ENCODE peak calls at places on chromosomes 1 and 21, in four cellular contexts. One of them, this sample, is unnamed. For H3K4me1, the result is how much of the 10 kb centered on the place peaks cover.

GRCh38 chr1:32907435-32907834 is 6.2 kb upstream of the TMEM54 start:
- DNase-seq in pancreas: no peak
- DNase-seq in prostate gland: no peak
- DNase-seq in transverse colon: no peak
- DNase-seq in this sample: no peak

GRCh38 chr1:156592910-156593732 is 1.5 kb downstream of the NAXE start:
- DNase-seq in pancreas: no peak
- DNase-seq in transverse colon: no peak
- DNase-seq in prostate gland: no peak
- DNase-seq in this sample: no peak

GRCh38 chr1:84913025-84913892 is 20.3 kb upstream of the LPAR3 start:
- DNase-seq in prostate gland: no peak
- DNase-seq in transverse colon: peak
- DNase-seq in pancreas: peak
- DNase-seq in this sample: no peak

GRCh38 chr1:163013826-163014600 is 55.1 kb upstream of the RGS4 start:
- DNase-seq in transverse colon: no peak
- DNase-seq in prostate gland: no peak
- DNase-seq in pancreas: no peak
- DNase-seq in this sample: no peak

GRCh38 chr1:3012511-3013291 is 8.6 kb upstream of the ACTRT2 start:
- DNase-seq in pancreas: peak
- DNase-seq in prostate gland: peak
- DNase-seq in transverse colon: peak
- DNase-seq in this sample: peak

GRCh38 chr1:78176448-78176847 is 130.7 kb downstream of the GIPC2 start:
- DNase-seq in prostate gland: peak
- DNase-seq in pancreas: no peak
- DNase-seq in transverse colon: peak
- DNase-seq in this sample: no peak

GRCh38 chr1:114607223-114607622 is 25.8 kb upstream of the BCAS2 start:
- DNase-seq in transverse colon: no peak
- DNase-seq in pancreas: no peak
- DNase-seq in prostate gland: no peak
- DNase-seq in this sample: no peak

GRCh38 chr1:192530254-192530653 is 45.3 kb upstream of the RGS1 start:
- DNase-seq in transverse colon: no peak
- DNase-seq in prostate gland: no peak
- DNase-seq in pancreas: no peak
- DNase-seq in this sample: no peak

GRCh38 chr1:207806531-207807394 is 54.9 kb downstream of the CD46 start:
- DNase-seq in prostate gland: peak
- DNase-seq in transverse colon: no peak
- DNase-seq in pancreas: no peak
- DNase-seq in this sample: no peak

GRCh38 chr1:14100916-14101315 is 400.9 kb downstream of the PRDM2 start:
- DNase-seq in pancreas: no peak
- DNase-seq in transverse colon: no peak
- DNase-seq in prostate gland: no peak
- DNase-seq in this sample: no peak

GRCh38 chr1:15965228-15965767 is 10.6 kb downstream of the ZBTB17 start:
- DNase-seq in pancreas: no peak
- DNase-seq in prostate gland: no peak
- DNase-seq in transverse colon: no peak
- DNase-seq in this sample: no peak

GRCh38 chr1:217369271-217369981 is 261.5 kb downstream of the GPATCH2 start:
- DNase-seq in transverse colon: no peak
- DNase-seq in prostate gland: no peak
- DNase-seq in pancreas: no peak
- DNase-seq in this sample: no peak

GRCh38 chr1:65590279-65590678 is 169.8 kb downstream of the LEPR start:
- DNase-seq in transverse colon: no peak
- DNase-seq in pancreas: no peak
- DNase-seq in prostate gland: no peak
- DNase-seq in this sample: no peak

GRCh38 chr1:206967096-206967851 is 3.0 kb downstream of the FCAMR start:
- DNase-seq in pancreas: no peak
- DNase-seq in transverse colon: no peak
- DNase-seq in prostate gland: no peak
- DNase-seq in this sample: peak

GRCh38 chr1:25697426-25698220 is 81.0 kb downstream of the MAN1C1 start:
- DNase-seq in prostate gland: no peak
- DNase-seq in pancreas: no peak
- DNase-seq in transverse colon: no peak
- DNase-seq in this sample: no peak

GRCh38 chr1:233025566-233025965 is 75.2 kb downstream of the NTPCR start:
- DNase-seq in prostate gland: peak
- DNase-seq in pancreas: no peak
- DNase-seq in transverse colon: no peak
- DNase-seq in this sample: no peak

GRCh38 chr1:50661626-50662025 is 238.4 kb upstream of the DMRTA2 start:
- DNase-seq in transverse colon: no peak
- DNase-seq in pancreas: no peak
- DNase-seq in prostate gland: no peak
- DNase-seq in this sample: no peak

GRCh38 chr1:14599173-14599754 is 779 bp downstream of the KAZN start:
- DNase-seq in transverse colon: no peak
- DNase-seq in prostate gland: no peak
- DNase-seq in pancreas: no peak
- DNase-seq in this sample: no peak

GRCh38 chr1:5975133-5975880 is 16.9 kb downstream of the NPHP4 start:
- DNase-seq in prostate gland: peak
- DNase-seq in transverse colon: peak
- DNase-seq in pancreas: peak
- DNase-seq in this sample: no peak

GRCh38 chr1:107153033-107153432 is 12.2 kb downstream of the NTNG1 start:
- DNase-seq in transverse colon: no peak
- DNase-seq in pancreas: no peak
- DNase-seq in prostate gland: no peak
- DNase-seq in this sample: no peak

DNA sequence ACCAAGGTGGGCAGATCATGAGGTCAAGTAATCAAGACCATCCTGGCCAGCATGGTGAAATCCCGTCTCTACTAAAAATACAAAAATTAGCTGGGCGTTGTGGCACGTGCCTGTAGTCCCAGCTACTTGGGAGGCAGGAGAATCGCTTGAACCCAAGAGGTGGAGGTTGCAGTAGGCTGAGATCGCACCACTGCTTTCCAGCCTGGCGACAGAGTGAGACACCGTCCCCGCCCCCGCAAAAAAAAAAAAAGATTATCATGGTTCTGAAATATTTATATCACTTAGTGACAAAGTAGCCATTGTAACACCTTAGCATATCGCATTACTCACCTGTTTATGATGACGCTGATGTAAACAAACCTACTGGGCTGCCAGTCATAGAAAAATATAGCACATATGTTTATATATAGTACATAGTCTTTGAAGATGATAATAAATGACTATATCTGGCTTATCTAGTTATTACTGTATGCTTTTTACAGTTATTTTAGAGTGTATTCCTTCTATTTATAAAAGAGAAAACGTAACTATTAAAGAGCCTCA is 160.2 kb downstream of the NCAM2 start:
- DNase-seq in prostate gland: no peak
- DNase-seq in pancreas: no peak
- DNase-seq in transverse colon: no peak
- DNase-seq in this sample: no peak
- H3K4me1 ChIP-seq in prostate gland: under half
- H3K4me1 ChIP-seq in pancreas: under half
- H3K4me1 ChIP-seq in transverse colon: under half
- H3K4me1 ChIP-seq in this sample: under half

GRCh38 chr21:35225573-35225972 is 176.5 kb upstream of the RUNX1 start:
- DNase-seq in transverse colon: no peak
- DNase-seq in pancreas: no peak
- DNase-seq in prostate gland: no peak
- DNase-seq in this sample: no peak

GRCh38 chr21:35226302-35226701 is 177.2 kb upstream of the RUNX1 start:
- DNase-seq in transverse colon: no peak
- DNase-seq in prostate gland: no peak
- DNase-seq in pancreas: no peak
- DNase-seq in this sample: no peak

GRCh38 chr21:35227774-35228173 is 178.7 kb upstream of the RUNX1 start:
- DNase-seq in pancreas: no peak
- DNase-seq in prostate gland: no peak
- DNase-seq in transverse colon: peak
- DNase-seq in this sample: no peak

GRCh38 chr21:35229290-35229689 is 180.2 kb upstream of the RUNX1 start:
- DNase-seq in transverse colon: no peak
- DNase-seq in prostate gland: no peak
- DNase-seq in pancreas: no peak
- DNase-seq in this sample: no peak

DNA sequence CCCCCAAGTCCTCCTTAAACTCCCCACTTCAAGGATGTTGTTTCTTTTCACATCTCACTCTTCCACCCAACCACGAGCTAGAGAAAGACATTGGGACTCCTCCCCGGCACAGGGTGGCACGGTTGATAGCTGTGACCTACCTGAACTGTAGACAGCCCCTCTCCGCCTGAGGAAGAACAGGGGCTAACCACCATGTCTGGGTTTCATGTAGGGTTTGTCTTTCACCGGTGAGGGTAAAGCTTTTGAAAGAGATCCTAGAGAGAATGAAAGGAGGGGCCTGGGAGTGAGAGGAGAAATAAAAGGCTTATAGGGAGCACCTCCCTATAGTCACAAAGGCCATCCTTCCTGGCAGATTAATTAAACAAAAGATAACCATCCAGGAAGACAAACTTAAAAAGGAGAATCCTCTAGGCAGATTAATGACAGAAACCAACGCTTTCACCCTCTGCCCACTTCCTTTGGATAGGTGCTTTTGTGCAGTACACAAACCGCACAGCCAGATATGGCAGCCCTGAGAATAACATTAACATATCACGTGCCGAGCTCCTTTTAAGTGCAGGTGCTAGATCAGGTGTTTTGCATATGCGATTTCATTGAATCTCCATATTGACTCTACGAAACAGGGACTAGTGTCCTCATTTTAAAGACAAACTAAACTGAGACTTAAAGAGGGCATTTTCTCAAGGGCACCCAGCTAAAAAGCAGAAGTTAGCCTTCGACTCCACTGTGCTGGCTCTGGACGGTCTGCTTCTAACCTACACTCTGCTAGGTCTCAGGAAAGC is 178.0 kb upstream of the RUNX1 start:
- DNase-seq in pancreas: no peak
- DNase-seq in transverse colon: peak
- DNase-seq in prostate gland: no peak
- DNase-seq in this sample: no peak
- H3K4me1 ChIP-seq in pancreas: under half
- H3K4me1 ChIP-seq in transverse colon: under half
- H3K4me1 ChIP-seq in prostate gland: under half
- H3K4me1 ChIP-seq in this sample: under half

DNA sequence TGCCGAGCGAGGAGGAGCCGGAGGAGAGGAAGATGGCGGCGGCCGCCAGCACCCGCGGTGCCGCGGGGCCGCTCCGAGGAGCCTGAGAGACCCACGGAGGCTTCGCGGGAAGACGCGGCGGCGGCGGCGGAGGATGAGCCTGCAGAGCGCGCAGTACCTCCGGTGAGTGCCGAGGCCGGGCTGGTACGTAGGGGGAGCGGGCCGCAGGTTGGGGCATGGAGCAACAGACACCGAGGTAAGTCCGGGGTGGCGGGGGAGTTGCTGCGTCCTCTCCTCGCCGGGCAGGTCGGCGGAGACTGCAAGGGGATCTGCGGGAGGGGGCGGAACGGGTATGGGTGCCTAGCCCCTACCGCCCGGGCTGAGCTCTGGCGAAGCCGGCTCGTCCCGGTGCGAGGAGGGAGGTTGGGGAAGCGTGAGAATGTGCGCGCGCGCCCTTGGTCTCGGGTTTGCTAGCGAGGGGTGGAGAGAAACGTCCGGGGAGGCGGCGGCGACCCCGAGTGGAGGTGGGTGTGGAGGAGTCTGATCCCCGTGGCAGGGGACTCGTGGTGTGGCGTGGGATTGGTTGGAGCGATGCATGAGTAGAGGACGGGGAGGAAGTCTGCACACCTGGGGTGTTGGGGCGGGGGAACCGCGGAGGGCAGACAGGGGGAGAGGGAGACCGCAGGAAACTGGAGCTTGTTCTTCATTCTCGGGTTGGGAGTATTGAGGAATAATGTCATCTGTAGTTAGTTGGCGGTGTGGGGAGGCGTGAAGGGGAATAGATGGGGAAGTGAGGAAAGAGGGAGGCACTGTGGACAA is at the start of gene SMG7:
- DNase-seq in transverse colon: peak
- DNase-seq in pancreas: peak
- DNase-seq in prostate gland: peak
- DNase-seq in this sample: peak
- H3K4me1 ChIP-seq in transverse colon: under half
- H3K4me1 ChIP-seq in pancreas: under half
- H3K4me1 ChIP-seq in prostate gland: under half
- H3K4me1 ChIP-seq in this sample: under half

GRCh38 chr1:116284819-116285390 is 88.1 kb upstream of the ATP1A1 start:
- DNase-seq in transverse colon: no peak
- DNase-seq in prostate gland: no peak
- DNase-seq in pancreas: no peak
- DNase-seq in this sample: peak
- H3K4me1 ChIP-seq in transverse colon: under half
- H3K4me1 ChIP-seq in prostate gland: under half
- H3K4me1 ChIP-seq in pancreas: under half
- H3K4me1 ChIP-seq in this sample: under half

GRCh38 chr1:211605034-211605433 is 26.1 kb upstream of the SLC30A1 start:
- DNase-seq in transverse colon: no peak
- DNase-seq in prostate gland: no peak
- DNase-seq in pancreas: no peak
- DNase-seq in this sample: no peak
- H3K4me1 ChIP-seq in transverse colon: under half
- H3K4me1 ChIP-seq in prostate gland: under half
- H3K4me1 ChIP-seq in pancreas: under half
- H3K4me1 ChIP-seq in this sample: under half

This sample was measured in lung.